ENCODE peak calls at places on chromosomes 6 and 20, in nine cellular contexts. P is prostate gland, U is ovary, O is lower leg skin, I is transverse colon, K is heart left ventricle, E is A549, S is body of pancreas, L is HCT116. B is an unnamed sample.

GRCh38 chr6:147615659-147616456 is 107.4 kb downstream of the SAMD5 start:
- DNase-seq in P (no peak), U (no peak), O (no peak), I (no peak), K (no peak), E (no peak), S (no peak), L (no peak), B (no peak)

GRCh38 chr6:138662474-138662873 is 111.1 kb upstream of the CCDC28A start:
- DNase-seq in P (no peak), U (no peak), O (no peak), I (no peak), K (no peak), E (peak; percentile 43), S (no peak), L (no peak), B (no peak)

GRCh38 chr6:146339716-146340115 is 203.9 kb upstream of the RAB32 start:
- DNase-seq in P (no peak), U (no peak), O (no peak), I (no peak), K (no peak), E (no peak), S (no peak), L (no peak), B (no peak)

GRCh38 chr20:1811621-1812498 is 83.3 kb upstream of the SIRPA start:
- DNase-seq in P (no peak), U (no peak), O (no peak), I (no peak), K (no peak), E (no peak), S (no peak), L (no peak), B (no peak)

GRCh38 chr6:63783096-63783495 is 147.5 kb downstream of the PHF3 start:
- DNase-seq in P (no peak), U (no peak), O (no peak), I (no peak), K (no peak), E (no peak), S (no peak), L (no peak), B (no peak)

GRCh38 chr20:48180039-48180438 is 394.8 kb upstream of the SULF2 start:
- DNase-seq in P (no peak), U (no peak), O (no peak), I (no peak), K (no peak), E (peak; percentile 76), S (no peak), L (no peak), B (no peak)

GRCh38 chr6:46863791-46864190 is 57.9 kb downstream of the ADGRF5 start:
- DNase-seq in P (no peak), U (no peak), O (no peak), I (no peak), K (no peak), E (no peak), S (no peak), L (no peak), B (no peak)

GRCh38 chr6:85449388-85449817 is 480 bp upstream of the NT5E start:
- DNase-seq in P (no peak), U (no peak), O (no peak), I (peak; percentile 18), K (peak; percentile 23), E (peak; percentile 28), S (no peak), L (no peak), B (no peak)

GRCh38 chr6:17334265-17334664 is 53.1 kb downstream of the RBM24 start:
- DNase-seq in P (no peak), U (no peak), O (no peak), I (no peak), K (no peak), E (no peak), S (no peak), L (no peak), B (no peak)

GRCh38 chr20:18380908-18381529 is 85.8 kb downstream of the DZANK1 start:
- DNase-seq in P (no peak), U (no peak), O (no peak), I (no peak), K (no peak), E (no peak), S (no peak), L (no peak), B (no peak)

GRCh38 chr20:58389324-58389967 is 417 bp downstream of the VAPB start:
- DNase-seq in P (no peak), U (no peak), O (no peak), I (peak; percentile 48), K (peak; percentile 32), E (no peak), S (peak; percentile 39), L (no peak), B (no peak)

GRCh38 chr20:22460231-22460630 is 124.1 kb downstream of the FOXA2 start:
- DNase-seq in P (no peak), U (no peak), O (no peak), I (no peak), K (no peak), E (no peak), S (no peak), L (no peak), B (no peak)

GRCh38 chr6:5379647-5380242 is 118.4 kb downstream of the FARS2 start:
- DNase-seq in P (no peak), U (no peak), O (no peak), I (peak; percentile 20), K (no peak), E (peak; percentile 9), S (no peak), L (peak; percentile 24), B (no peak)

GRCh38 chr6:137866200-137866913 is 702 bp upstream of the TNFAIP3 start:
- DNase-seq in P (no peak), U (no peak), O (peak; percentile 57), I (no peak), K (no peak), E (no peak), S (peak; percentile 28), L (no peak), B (no peak)

GRCh38 chr20:64181391-64181790 is 17.1 kb downstream of the MYT1 start:
- DNase-seq in P (no peak), U (no peak), O (no peak), I (no peak), K (no peak), E (no peak), S (no peak), L (no peak), B (no peak)

GRCh38 chr20:61426361-61426760 is 174.3 kb downstream of the CDH4 start:
- DNase-seq in P (no peak), U (no peak), O (no peak), I (no peak), K (no peak), E (no peak), S (no peak), L (no peak), B (no peak)

DNA sequence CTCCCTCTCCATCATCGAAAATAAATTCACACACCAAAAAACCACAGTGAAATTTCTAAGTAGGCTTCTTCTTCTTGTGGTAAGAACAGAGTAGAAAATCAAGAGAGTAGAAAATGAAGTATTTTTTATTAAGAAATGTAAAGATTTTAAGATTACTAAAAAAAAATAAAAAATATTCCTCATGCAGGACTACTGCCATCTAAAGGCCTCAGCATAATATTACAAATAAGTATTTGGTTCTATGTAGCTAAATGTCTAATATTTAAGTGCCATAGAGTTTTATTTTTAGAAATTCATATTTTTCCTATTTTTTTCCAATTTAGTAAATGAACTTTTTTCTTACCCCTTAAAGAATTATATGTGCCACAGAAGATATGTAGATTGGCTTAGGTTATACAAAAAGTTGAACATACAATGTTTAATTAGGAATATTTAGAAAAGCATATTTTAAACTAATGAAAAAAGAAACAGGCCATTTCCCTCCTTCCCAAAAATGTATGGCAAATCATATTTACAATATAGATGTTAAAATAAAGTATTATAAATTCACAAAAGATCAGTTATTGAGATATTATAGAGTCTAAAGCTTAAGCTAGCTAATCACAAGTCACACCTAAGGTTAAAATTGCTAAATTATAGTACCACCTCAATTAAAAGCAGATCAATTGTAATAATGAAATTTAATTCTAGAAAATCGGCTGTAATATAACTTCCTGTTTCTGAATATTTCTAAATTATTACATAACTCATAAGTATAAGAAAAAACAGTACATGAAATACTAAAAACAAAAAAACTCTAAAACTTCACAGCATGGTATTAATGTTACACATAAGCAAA is 3.5 kb upstream of the NT5DC1 start:
- DNase-seq in P (no peak), U (no peak), O (no peak), I (no peak), K (no peak), E (no peak), S (no peak), L (no peak), B (no peak)
- TF ChIP-seq CTCF in P (peak; percentile 46), U (no peak), O (no peak), I (peak; percentile 55), K (peak; percentile 57), E (peak; percentile 52), S (peak; percentile 53), L (peak; percentile 35), B (peak; percentile 54)

GRCh38 chr6:166333172-166333995 is 9.0 kb downstream of the SFT2D1 start:
- DNase-seq in P (no peak), U (no peak), O (no peak), I (no peak), K (no peak), E (no peak), S (no peak), L (no peak), B (no peak)
- TF ChIP-seq POLR2A in P (no peak), U (no peak), O (no peak), I (no peak), K (no peak), E (no peak), S (no peak), L (no peak), B (no peak)

GRCh38 chr6:24718449-24719124 is 367 bp downstream of the C6orf62 start:
- DNase-seq in P (no peak), U (no peak), O (no peak), I (no peak), K (no peak), E (no peak), S (no peak), L (no peak), B (no peak)

GRCh38 chr6:24720604-24721460 is 1.9 kb upstream of the C6orf62 start:
- DNase-seq in P (peak; percentile 100), U (peak; percentile 100), O (peak; percentile 100), I (peak; percentile 100), K (peak; percentile 100), E (peak; percentile 93), S (peak; percentile 100), L (peak; percentile 99), B (peak; percentile 98)

GRCh38 chr6:24719125-24719931 is at the start of gene C6orf62:
- DNase-seq in P (no peak), U (peak; percentile 45), O (peak; percentile 33), I (peak; percentile 41), K (peak; percentile 26), E (peak; percentile 17), S (peak; percentile 37), L (no peak), B (no peak)

GRCh38 chr6:24721461-24722215 is 2.7 kb upstream of the C6orf62 start:
- DNase-seq in P (peak; percentile 88), U (no peak), O (no peak), I (peak; percentile 90), K (peak; percentile 89), E (peak; percentile 61), S (no peak), L (no peak), B (peak; percentile 87)

GRCh38 chr6:24720131-24720603 is 1.2 kb upstream of the C6orf62 start:
- DNase-seq in P (peak; percentile 12), U (peak; percentile 79), O (peak; percentile 48), I (peak; percentile 70), K (peak; percentile 72), E (peak; percentile 11), S (peak; percentile 64), L (no peak), B (no peak)
- TF ChIP-seq CTCF in P (no peak), U (no peak), O (no peak), I (no peak), K (no peak), E (no peak), S (no peak), L (no peak), B (no peak)

GRCh38 chr6:6746334-6746969 is 157.9 kb downstream of the LY86 start:
- DNase-seq in P (no peak), U (no peak), O (no peak), I (no peak), K (peak; percentile 52), E (no peak), S (no peak), L (no peak), B (no peak)
- TF ChIP-seq POLR2A in P (no peak), U (no peak), O (no peak), I (no peak), K (no peak), E (no peak), S (no peak), L (no peak), B (no peak)

B was measured in esophagus squamous epithelium.